ENCODE peak calls at places on chromosomes 12 and 14, in seven cellular contexts. W, M, Z, A, T, E and P are unnamed samples.
A peak's percentile ranks its signal among the peaks of the same experiment; 100 is the strongest.

GRCh38 chr14:55354500-55354899 is 57.1 kb downstream of the ATG14 start:
- DNase-seq in W (peak; percentile 21), M (peak; percentile 48), Z (peak; percentile 76), A (peak; percentile 9), T (peak; percentile 56), E (peak; percentile 69), P (peak; percentile 83)

GRCh38 chr14:24978862-24979724 is 70.9 kb downstream of the STXBP6 start:
- DNase-seq in W (no peak), M (peak; percentile 34), Z (no peak), A (no peak), T (no peak), E (no peak), P (peak; percentile 52)

GRCh38 chr12:6123258-6123657 is 1.2 kb downstream of the VWF start:
- DNase-seq in W (no peak), M (no peak), Z (no peak), A (no peak), T (no peak), E (no peak), P (no peak)

GRCh38 chr14:66443785-66444184 is 42.4 kb upstream of the CCDC196 start:
- DNase-seq in W (no peak), M (no peak), Z (no peak), A (no peak), T (no peak), E (no peak), P (no peak)

GRCh38 chr12:591571-592505 is 71.4 kb downstream of the NINJ2 start:
- DNase-seq in W (no peak), M (no peak), Z (no peak), A (no peak), T (no peak), E (peak; percentile 93), P (no peak)

GRCh38 chr12:32155911-32156585 is 49.4 kb downstream of the BICD1 start:
- DNase-seq in W (no peak), M (no peak), Z (no peak), A (no peak), T (no peak), E (no peak), P (no peak)

GRCh38 chr12:53380797-53381738 is 1.1 kb downstream of the SP1 start:
- DNase-seq in W (no peak), M (peak; percentile 57), Z (peak; percentile 48), A (no peak), T (peak; percentile 73), E (peak; percentile 71), P (peak; percentile 77)

GRCh38 chr12:65556676-65557424 is 267.4 kb upstream of the HMGA2 start:
- DNase-seq in W (peak; percentile 74), M (peak; percentile 85), Z (peak; percentile 92), A (peak; percentile 62), T (peak; percentile 77), E (peak; percentile 97), P (peak; percentile 91)

GRCh38 chr14:68910540-68910939 is 68.6 kb downstream of the ACTN1 start:
- DNase-seq in W (no peak), M (peak; percentile 41), Z (no peak), A (no peak), T (peak; percentile 36), E (no peak), P (no peak)

GRCh38 chr14:37197421-37198272 is at the start of gene MIPOL1:
- DNase-seq in W (peak; percentile 25), M (peak; percentile 90), Z (peak; percentile 65), A (peak; percentile 61), T (peak; percentile 91), E (peak; percentile 9), P (peak; percentile 80)

GRCh38 chr12:47366203-47366978 is 286.6 kb upstream of the AMIGO2 start:
- DNase-seq in W (no peak), M (no peak), Z (no peak), A (no peak), T (no peak), E (no peak), P (no peak)

GRCh38 chr12:26880625-26881024 is 47.6 kb upstream of the ITPR2 start:
- DNase-seq in W (no peak), M (no peak), Z (no peak), A (no peak), T (no peak), E (no peak), P (no peak)

GRCh38 chr12:43957732-43958131 is 121.9 kb downstream of the TMEM117 start:
- DNase-seq in W (no peak), M (peak; percentile 67), Z (no peak), A (peak; percentile 49), T (peak; percentile 57), E (peak; percentile 75), P (peak; percentile 57)

GRCh38 chr14:94373708-94374107 is 14.7 kb downstream of the SERPINA1 start:
- DNase-seq in W (no peak), M (peak; percentile 97), Z (no peak), A (no peak), T (peak; percentile 38), E (peak; percentile 97), P (no peak)

GRCh38 chr14:92321701-92322100 is 1.3 kb upstream of the SLC24A4 start:
- DNase-seq in W (no peak), M (no peak), Z (no peak), A (no peak), T (no peak), E (no peak), P (no peak)

GRCh38 chr14:92323916-92324818 is 1.2 kb downstream of the SLC24A4 start:
- DNase-seq in W (no peak), M (no peak), Z (peak; percentile 39), A (no peak), T (no peak), E (no peak), P (no peak)

GRCh38 chr14:92323031-92323915 is at the start of gene SLC24A4:
- DNase-seq in W (no peak), M (no peak), Z (peak; percentile 60), A (peak; percentile 37), T (peak; percentile 4), E (peak; percentile 20), P (peak; percentile 31)

GRCh38 chr14:92325835-92326234 is 2.9 kb downstream of the SLC24A4 start:
- DNase-seq in W (no peak), M (no peak), Z (no peak), A (no peak), T (no peak), E (no peak), P (no peak)

GRCh38 chr14:92322516-92322915 is 449 bp upstream of the SLC24A4 start:
- DNase-seq in W (no peak), M (no peak), Z (peak; percentile 44), A (no peak), T (no peak), E (no peak), P (no peak)
- H3K18ac ChIP-seq in W (no peak overlapping the region), M (no peak overlapping the region), Z (no peak overlapping the region), A (no peak overlapping the region), T (no peak overlapping the region), E (no peak overlapping the region), P (no peak overlapping the region)

DNA sequence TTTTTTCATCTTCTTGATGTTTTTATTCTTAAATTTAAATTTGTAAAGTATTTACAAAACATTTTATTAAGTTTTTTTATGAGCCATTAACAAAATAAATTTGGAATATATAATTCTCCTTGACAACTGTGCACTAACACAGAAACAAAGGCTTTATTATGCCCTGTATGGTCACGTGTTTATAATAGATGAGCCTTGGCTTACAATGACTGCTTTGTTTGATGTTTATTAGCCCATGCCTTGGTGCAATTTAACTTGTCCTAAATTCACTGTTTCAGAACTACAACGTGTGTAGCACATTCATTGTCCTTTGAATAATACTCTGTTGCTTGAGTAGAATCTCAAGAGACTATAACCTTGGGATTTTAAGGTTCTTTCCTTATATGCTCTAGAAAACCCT is 59.8 kb downstream of the CNTN1 start:
- DNase-seq in W (no peak), M (no peak), Z (no peak), A (no peak), T (no peak), E (no peak), P (no peak)
- H3K18ac ChIP-seq in W (no peak overlapping the region), M (no peak overlapping the region), Z (no peak overlapping the region), A (no peak overlapping the region), T (no peak overlapping the region), E (no peak overlapping the region), P (no peak overlapping the region)

DNA sequence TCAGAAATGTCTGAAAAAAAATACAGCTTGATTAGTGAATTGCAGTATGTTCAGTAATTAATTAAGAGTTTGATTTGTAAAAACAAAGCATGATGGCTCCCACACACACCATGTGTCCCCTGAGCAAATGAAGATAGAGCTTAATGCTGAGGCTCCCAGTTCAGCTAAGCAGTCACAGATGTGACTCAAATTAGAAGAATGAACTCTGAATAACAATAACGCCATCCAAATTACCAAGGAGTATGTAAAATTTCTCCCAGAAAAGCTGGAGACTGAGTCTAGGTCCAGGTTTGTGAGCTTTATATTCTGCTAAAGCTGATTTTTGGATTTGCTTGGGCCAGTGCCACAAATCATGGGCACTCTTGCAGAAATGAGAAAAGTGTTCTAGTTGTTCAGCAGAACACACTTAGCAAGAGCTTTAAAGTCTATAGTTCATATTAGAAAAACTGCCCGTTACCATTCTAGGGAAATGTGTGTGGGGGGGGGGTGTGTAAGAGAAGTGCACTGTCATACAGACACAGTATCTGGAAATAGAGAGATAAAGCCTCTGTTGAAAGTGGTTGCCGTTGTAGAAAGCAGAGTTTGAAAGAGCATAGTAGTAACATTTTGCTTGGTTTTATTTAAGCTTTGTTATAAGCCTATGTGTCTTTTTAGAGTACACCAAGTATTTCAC is 253.1 kb downstream of the BCAT1 start:
- DNase-seq in W (no peak), M (peak; percentile 44), Z (no peak), A (no peak), T (no peak), E (no peak), P (no peak)
- H3K18ac ChIP-seq in W (no peak overlapping the region), M (no peak overlapping the region), Z (no peak overlapping the region), A (no peak overlapping the region), T (no peak overlapping the region), E (no peak overlapping the region), P (no peak overlapping the region)

GRCh38 chr12:118432812-118433540 is 56.6 kb downstream of the SUDS3 start:
- DNase-seq in W (no peak), M (peak; percentile 50), Z (no peak), A (no peak), T (peak; percentile 41), E (no peak), P (no peak)

GRCh38 chr12:118424883-118425282 is 48.5 kb downstream of the SUDS3 start:
- DNase-seq in W (no peak), M (no peak), Z (no peak), A (no peak), T (no peak), E (no peak), P (no peak)

GRCh38 chr12:118430516-118430915 is 54.2 kb downstream of the SUDS3 start:
- DNase-seq in W (no peak), M (no peak), Z (no peak), A (no peak), T (no peak), E (no peak), P (no peak)

GRCh38 chr12:118428643-118429042 is 52.3 kb downstream of the SUDS3 start:
- DNase-seq in W (no peak), M (no peak), Z (no peak), A (no peak), T (no peak), E (no peak), P (no peak)

GRCh38 chr12:118429703-118430383 is 53.5 kb downstream of the SUDS3 start:
- DNase-seq in W (no peak), M (no peak), Z (no peak), A (no peak), T (no peak), E (no peak), P (no peak)
- H3K18ac ChIP-seq in W (no peak overlapping the region), M (no peak overlapping the region), Z (no peak overlapping the region), A (no peak overlapping the region), T (no peak overlapping the region), E (no peak overlapping the region), P (no peak overlapping the region)